ENCODE peak calls at places on chromosomes 7 and 10, in seven cellular contexts. E is GOT3; C is NCI-H460; M is COR-L47; Y is choroid plexus epithelial cell; J is endothelial cell; W is activated naive CD8-positive, alpha-beta T cell treated with anti-CD3 and anti-CD28 coated beads, Interleukin-2, amount 50 U/mL, for 24 hours. R is an unnamed sample.

GRCh38 chr7:27073066-27073465 is 22.7 kb downstream of the HOXA1 start:
- DNase-seq in E (no peak), C (no peak), M (peak), Y (no peak), J (no peak), W (no peak), R (no peak)

GRCh38 chr10:103504181-103504783 is 10.8 kb downstream of the NEURL1 start:
- DNase-seq in E (no peak), C (no peak), M (no peak), Y (peak), J (no peak), W (no peak), R (peak)

GRCh38 chr7:2644514-2645273 is 12.9 kb downstream of the TTYH3 start:
- DNase-seq in E (no peak), C (no peak), M (no peak), Y (no peak), J (no peak), W (no peak), R (no peak)

GRCh38 chr7:78039791-78040776 is 241.5 kb downstream of the PHTF2 start:
- DNase-seq in E (no peak), C (peak), M (no peak), Y (peak), J (peak), W (peak), R (peak)

GRCh38 chr7:2802504-2803341 is 41.4 kb downstream of the GNA12 start:
- DNase-seq in E (no peak), C (peak), M (peak), Y (peak), J (no peak), W (no peak), R (no peak)

GRCh38 chr7:134246761-134247160 is 70.0 kb downstream of the SLC35B4 start:
- DNase-seq in E (no peak), C (no peak), M (no peak), Y (no peak), J (no peak), W (no peak), R (no peak)

GRCh38 chr10:28668363-28669226 is 8.7 kb upstream of the BAMBI start:
- DNase-seq in E (peak), C (no peak), M (peak), Y (peak), J (peak), W (peak), R (no peak)

GRCh38 chr7:5827755-5828154 is 46.3 kb upstream of the RNF216 start:
- DNase-seq in E (no peak), C (no peak), M (no peak), Y (peak), J (peak), W (peak), R (peak)

GRCh38 chr10:112724404-112724991 is 225.5 kb upstream of the TCF7L2 start:
- DNase-seq in E (no peak), C (no peak), M (no peak), Y (no peak), J (no peak), W (no peak), R (no peak)

GRCh38 chr7:45092100-45092930 is 3.5 kb upstream of the NACAD start:
- DNase-seq in E (no peak), C (no peak), M (no peak), Y (no peak), J (no peak), W (no peak), R (no peak)

GRCh38 chr7:101877882-101878591 is 60.6 kb downstream of the CUX1 start:
- DNase-seq in E (no peak), C (no peak), M (no peak), Y (no peak), J (no peak), W (no peak), R (no peak)

GRCh38 chr7:55060690-55061414 is 42.0 kb downstream of the EGFR start:
- DNase-seq in E (no peak), C (no peak), M (peak), Y (peak), J (no peak), W (no peak), R (no peak)

R was measured in OCI-M1.